ENCODE peak calls at places on chromosomes 4 and X, in seven cellular contexts. One of them, this sample, is unnamed.

GRCh38 chr4:69098470-69098869 is 2.2 kb downstream of the UGT2B7 start:
- DNase-seq in GM23248: no peak
- DNase-seq in PC-9: no peak
- DNase-seq in fibroblast of lung: no peak
- DNase-seq in keratinocyte: no peak
- DNase-seq in HCT116: no peak
- DNase-seq in PC-3: peak
- DNase-seq in this sample: no peak

GRCh38 chrX:119398974-119399771 is at the start of gene SLC25A43:
- DNase-seq in PC-9: peak
- DNase-seq in fibroblast of lung: peak
- DNase-seq in GM23248: peak
- DNase-seq in HCT116: no peak
- DNase-seq in keratinocyte: no peak
- DNase-seq in PC-3: peak
- DNase-seq in this sample: peak

GRCh38 chr4:4254179-4254578 is 6.2 kb upstream of the TMEM128 start:
- DNase-seq in PC-3: no peak
- DNase-seq in HCT116: no peak
- DNase-seq in fibroblast of lung: no peak
- DNase-seq in PC-9: no peak
- DNase-seq in keratinocyte: no peak
- DNase-seq in GM23248: no peak
- DNase-seq in this sample: no peak

GRCh38 chr4:102350634-102351033 is 5.4 kb upstream of the SLC39A8 start:
- DNase-seq in keratinocyte: no peak
- DNase-seq in GM23248: no peak
- DNase-seq in fibroblast of lung: no peak
- DNase-seq in HCT116: no peak
- DNase-seq in PC-3: no peak
- DNase-seq in PC-9: no peak
- DNase-seq in this sample: no peak

GRCh38 chr4:26792639-26793038 is 68.0 kb upstream of the STIM2 start:
- DNase-seq in GM23248: no peak
- DNase-seq in keratinocyte: no peak
- DNase-seq in PC-9: no peak
- DNase-seq in fibroblast of lung: no peak
- DNase-seq in HCT116: no peak
- DNase-seq in PC-3: no peak
- DNase-seq in this sample: no peak

GRCh38 chrX:17888421-17888820 is 27.3 kb upstream of the RAI2 start:
- DNase-seq in GM23248: no peak
- DNase-seq in PC-3: peak
- DNase-seq in PC-9: no peak
- DNase-seq in HCT116: no peak
- DNase-seq in keratinocyte: no peak
- DNase-seq in fibroblast of lung: no peak
- DNase-seq in this sample: no peak

GRCh38 chrX:17547658-17548057 is 172.7 kb downstream of the NHS start:
- DNase-seq in PC-9: peak
- DNase-seq in HCT116: peak
- DNase-seq in fibroblast of lung: peak
- DNase-seq in PC-3: peak
- DNase-seq in keratinocyte: peak
- DNase-seq in GM23248: peak
- DNase-seq in this sample: peak

GRCh38 chrX:13373807-13374187 is 53.9 kb upstream of the ATXN3L start:
- DNase-seq in fibroblast of lung: peak
- DNase-seq in HCT116: no peak
- DNase-seq in PC-3: no peak
- DNase-seq in PC-9: no peak
- DNase-seq in keratinocyte: no peak
- DNase-seq in GM23248: peak
- DNase-seq in this sample: no peak

GRCh38 chr4:114017120-114017917 is 37.9 kb upstream of the ARSJ start:
- DNase-seq in GM23248: no peak
- DNase-seq in PC-9: no peak
- DNase-seq in HCT116: no peak
- DNase-seq in keratinocyte: no peak
- DNase-seq in PC-3: peak
- DNase-seq in fibroblast of lung: peak
- DNase-seq in this sample: no peak

GRCh38 chrX:47198687-47199080 is 5.1 kb downstream of the UBA1 start:
- DNase-seq in PC-9: no peak
- DNase-seq in GM23248: no peak
- DNase-seq in PC-3: no peak
- DNase-seq in fibroblast of lung: no peak
- DNase-seq in keratinocyte: no peak
- DNase-seq in HCT116: no peak
- DNase-seq in this sample: no peak

GRCh38 chrX:20595928-20596550 is 329.3 kb upstream of the RPS6KA3 start:
- DNase-seq in GM23248: peak
- DNase-seq in PC-9: no peak
- DNase-seq in keratinocyte: no peak
- DNase-seq in fibroblast of lung: peak
- DNase-seq in HCT116: no peak
- DNase-seq in PC-3: peak
- DNase-seq in this sample: no peak

GRCh38 chrX:153226344-153227190 is 47.5 kb downstream of the MAGEA1 start:
- DNase-seq in GM23248: peak
- DNase-seq in fibroblast of lung: peak
- DNase-seq in PC-9: peak
- DNase-seq in keratinocyte: peak
- DNase-seq in PC-3: peak
- DNase-seq in HCT116: peak
- DNase-seq in this sample: no peak

GRCh38 chr4:153156263-153156662 is 48.0 kb upstream of the TRIM2 start:
- DNase-seq in GM23248: peak
- DNase-seq in PC-9: no peak
- DNase-seq in HCT116: no peak
- DNase-seq in PC-3: no peak
- DNase-seq in keratinocyte: no peak
- DNase-seq in fibroblast of lung: no peak
- DNase-seq in this sample: no peak

DNA sequence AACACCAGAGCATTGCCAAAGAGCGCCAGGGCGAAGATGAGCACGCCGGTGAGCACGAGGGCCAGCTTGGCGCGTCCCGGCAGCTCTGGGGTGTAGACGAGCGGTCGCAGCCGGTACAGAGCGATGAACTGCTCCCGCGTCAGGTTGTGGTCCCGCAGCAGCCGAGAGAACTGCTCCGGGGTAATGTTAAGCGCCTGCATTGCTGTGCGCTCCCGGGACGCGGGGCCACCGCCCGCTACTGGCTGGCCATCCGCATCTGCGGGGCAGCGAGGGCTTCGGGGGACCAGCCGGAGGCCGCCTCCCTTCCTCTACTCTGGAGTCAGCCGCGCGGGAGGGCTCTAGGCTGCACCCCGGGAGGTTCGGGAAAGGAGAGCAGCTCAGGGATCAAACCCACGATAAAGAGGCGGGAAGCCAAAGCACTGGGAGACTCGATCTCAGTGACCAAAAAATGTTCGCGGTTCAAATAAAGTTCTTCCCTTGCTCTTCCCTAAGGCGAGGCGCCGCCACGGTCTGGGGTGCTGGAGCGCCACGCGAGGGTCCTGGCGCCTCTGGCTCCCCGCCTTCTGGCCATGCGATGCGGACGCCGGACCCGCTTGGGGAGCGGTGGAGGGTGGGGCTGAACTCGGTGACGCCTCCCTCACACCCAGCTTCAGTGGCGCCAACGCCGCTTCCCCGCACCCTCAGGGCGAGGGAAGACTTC is at the start of gene QRFPR:
- DNase-seq in PC-9: no peak
- DNase-seq in keratinocyte: no peak
- DNase-seq in PC-3: no peak
- DNase-seq in GM23248: peak
- DNase-seq in HCT116: no peak
- DNase-seq in fibroblast of lung: no peak
- DNase-seq in this sample: peak
- TF ChIP-seq EZH2 in PC-9: no peak
- TF ChIP-seq EZH2 in keratinocyte: peak
- TF ChIP-seq EZH2 in PC-3: no peak
- TF ChIP-seq EZH2 in GM23248: peak
- TF ChIP-seq EZH2 in HCT116: no peak
- TF ChIP-seq EZH2 in fibroblast of lung: peak
- TF ChIP-seq EZH2 in this sample: no peak

GRCh38 chr4:95048296-95048695 is 290.5 kb downstream of the BMPR1B start:
- DNase-seq in keratinocyte: no peak
- DNase-seq in PC-9: no peak
- DNase-seq in GM23248: no peak
- DNase-seq in HCT116: no peak
- DNase-seq in PC-3: no peak
- DNase-seq in fibroblast of lung: no peak
- DNase-seq in this sample: no peak

GRCh38 chr4:95050980-95051688 is 293.4 kb downstream of the BMPR1B start:
- DNase-seq in GM23248: no peak
- DNase-seq in PC-9: no peak
- DNase-seq in HCT116: no peak
- DNase-seq in keratinocyte: no peak
- DNase-seq in PC-3: no peak
- DNase-seq in fibroblast of lung: no peak
- DNase-seq in this sample: no peak

GRCh38 chr4:95049838-95050237 is 292.1 kb downstream of the BMPR1B start:
- DNase-seq in PC-3: no peak
- DNase-seq in HCT116: no peak
- DNase-seq in GM23248: no peak
- DNase-seq in fibroblast of lung: peak
- DNase-seq in PC-9: no peak
- DNase-seq in keratinocyte: no peak
- DNase-seq in this sample: no peak

DNA sequence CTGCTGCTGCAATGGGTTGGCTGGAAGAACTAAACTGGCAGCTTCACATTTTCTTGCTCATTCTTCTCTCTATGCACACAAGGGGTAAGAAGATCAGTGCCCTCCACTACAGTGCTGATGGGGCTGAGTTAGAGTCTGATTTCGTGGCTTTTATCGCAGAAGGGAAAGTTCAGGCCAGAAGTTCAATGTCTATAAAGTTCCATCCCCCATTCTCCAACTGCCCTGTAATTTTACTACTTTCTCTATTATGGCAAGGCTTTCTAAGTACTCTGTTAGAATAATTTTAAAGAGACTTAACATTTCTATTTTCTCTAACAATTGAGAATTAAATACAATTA is 293.9 kb downstream of the BMPR1B start:
- DNase-seq in PC-9: no peak
- DNase-seq in keratinocyte: no peak
- DNase-seq in PC-3: no peak
- DNase-seq in HCT116: no peak
- DNase-seq in GM23248: no peak
- DNase-seq in fibroblast of lung: no peak
- DNase-seq in this sample: no peak
- TF ChIP-seq EZH2 in PC-9: no peak
- TF ChIP-seq EZH2 in keratinocyte: no peak
- TF ChIP-seq EZH2 in PC-3: no peak
- TF ChIP-seq EZH2 in HCT116: no peak
- TF ChIP-seq EZH2 in GM23248: no peak
- TF ChIP-seq EZH2 in fibroblast of lung: no peak
- TF ChIP-seq EZH2 in this sample: no peak

GRCh38 chrX:100410901-100411801 is 1.1 kb upstream of the PCDH19 start:
- DNase-seq in keratinocyte: no peak
- DNase-seq in fibroblast of lung: no peak
- DNase-seq in PC-9: no peak
- DNase-seq in PC-3: no peak
- DNase-seq in GM23248: peak
- DNase-seq in HCT116: no peak
- DNase-seq in this sample: no peak

GRCh38 chrX:100408643-100409315 is 1.3 kb downstream of the PCDH19 start:
- DNase-seq in GM23248: no peak
- DNase-seq in keratinocyte: no peak
- DNase-seq in PC-3: no peak
- DNase-seq in HCT116: no peak
- DNase-seq in PC-9: no peak
- DNase-seq in fibroblast of lung: no peak
- DNase-seq in this sample: no peak

GRCh38 chrX:100410083-100410590 is at the start of gene PCDH19:
- DNase-seq in GM23248: peak
- DNase-seq in fibroblast of lung: peak
- DNase-seq in HCT116: no peak
- DNase-seq in keratinocyte: no peak
- DNase-seq in PC-3: peak
- DNase-seq in PC-9: no peak
- DNase-seq in this sample: peak

GRCh38 chrX:100407784-100408642 is 2.1 kb downstream of the PCDH19 start:
- DNase-seq in GM23248: no peak
- DNase-seq in fibroblast of lung: no peak
- DNase-seq in PC-3: no peak
- DNase-seq in PC-9: no peak
- DNase-seq in HCT116: no peak
- DNase-seq in keratinocyte: no peak
- DNase-seq in this sample: no peak

DNA sequence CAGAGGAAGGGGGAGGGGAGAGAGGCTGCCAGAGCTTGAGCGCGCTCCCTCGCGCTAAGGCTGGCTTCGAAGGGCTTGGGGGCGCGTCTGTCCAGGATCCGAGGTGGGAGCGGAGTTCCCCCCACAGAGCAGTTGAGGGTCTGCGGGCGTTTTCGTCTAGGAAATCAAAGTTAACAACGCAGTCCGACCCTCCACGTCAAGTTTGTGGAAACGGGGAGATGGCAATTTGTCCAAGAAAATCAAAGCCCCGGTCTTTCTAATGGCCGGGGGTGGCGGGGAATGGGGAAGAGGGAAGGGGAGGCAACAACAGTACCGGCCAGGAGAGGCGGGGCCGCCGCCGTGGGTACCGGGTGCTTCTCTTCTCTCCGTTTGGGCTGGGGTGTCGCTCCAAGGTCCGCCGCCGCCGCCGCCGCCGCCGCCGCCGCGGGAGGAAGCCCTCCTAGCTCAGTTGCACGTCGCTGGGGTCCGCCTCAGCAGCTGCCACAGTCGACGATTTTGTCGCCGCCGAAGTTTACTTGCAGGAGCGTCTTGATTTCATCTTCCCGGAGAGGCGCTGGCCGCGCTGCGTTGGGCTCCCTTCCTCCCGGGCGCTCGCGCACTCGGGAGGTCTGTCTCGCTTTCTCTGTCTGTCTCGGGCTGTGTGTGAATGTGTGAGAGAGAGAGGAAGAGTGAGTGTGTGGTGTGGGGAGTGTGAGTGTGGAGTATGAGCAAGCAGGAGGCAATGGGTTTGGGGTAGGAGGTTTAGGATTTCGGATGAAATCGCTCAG is 574 bp downstream of the PCDH19 start:
- DNase-seq in GM23248: no peak
- DNase-seq in PC-3: no peak
- DNase-seq in keratinocyte: no peak
- DNase-seq in PC-9: no peak
- DNase-seq in HCT116: no peak
- DNase-seq in fibroblast of lung: no peak
- DNase-seq in this sample: no peak
- TF ChIP-seq EZH2 in GM23248: no peak
- TF ChIP-seq EZH2 in PC-3: no peak
- TF ChIP-seq EZH2 in keratinocyte: peak
- TF ChIP-seq EZH2 in PC-9: no peak
- TF ChIP-seq EZH2 in HCT116: no peak
- TF ChIP-seq EZH2 in fibroblast of lung: no peak
- TF ChIP-seq EZH2 in this sample: no peak

GRCh38 chr4:143337600-143338287 is 1.1 kb downstream of the GAB1 start:
- DNase-seq in fibroblast of lung: peak
- DNase-seq in GM23248: peak
- DNase-seq in HCT116: no peak
- DNase-seq in PC-3: peak
- DNase-seq in keratinocyte: no peak
- DNase-seq in PC-9: peak
- DNase-seq in this sample: peak
- TF ChIP-seq EZH2 in fibroblast of lung: no peak
- TF ChIP-seq EZH2 in GM23248: no peak
- TF ChIP-seq EZH2 in HCT116: peak
- TF ChIP-seq EZH2 in PC-3: no peak
- TF ChIP-seq EZH2 in keratinocyte: no peak
- TF ChIP-seq EZH2 in PC-9: no peak
- TF ChIP-seq EZH2 in this sample: no peak